ENCODE peak calls at places on chromosome 1, in seven cellular contexts. Q is GM23338, W is prostate gland, R is HepG2, J is upper lobe of left lung, K is SK-N-SH, O is endothelial cell of umbilical vein. M is an unnamed sample.

GRCh38 chr1:222665964-222666363 is 46.3 kb downstream of the AIDA start:
- DNase-seq in Q (no peak), W (no peak), R (no peak), J (no peak), K (no peak), O (no peak), M (no peak)

GRCh38 chr1:205274041-205274691 is 46.4 kb downstream of the TMCC2 start:
- DNase-seq in Q (peak; percentile 79), W (no peak), R (peak; percentile 46), J (no peak), K (no peak), O (no peak), M (no peak)

GRCh38 chr1:216826206-216826605 is 103.0 kb upstream of the ESRRG start:
- DNase-seq in Q (no peak), W (no peak), R (no peak), J (no peak), K (no peak), O (no peak), M (no peak)

GRCh38 chr1:71097428-71097827 is 16.6 kb upstream of the ZRANB2 start:
- DNase-seq in Q (no peak), W (no peak), R (no peak), J (no peak), K (no peak), O (no peak), M (no peak)

GRCh38 chr1:31839662-31840343 is 24.0 kb upstream of the SPOCD1 start:
- DNase-seq in Q (no peak), W (no peak), R (no peak), J (no peak), K (no peak), O (no peak), M (no peak)

GRCh38 chr1:8649875-8650274 is 167.6 kb downstream of the RERE start:
- DNase-seq in Q (no peak), W (no peak), R (no peak), J (no peak), K (no peak), O (no peak), M (no peak)

GRCh38 chr1:27539901-27540861 is 50.2 kb upstream of the WASF2 start:
- DNase-seq in Q (no peak), W (no peak), R (no peak), J (no peak), K (no peak), O (peak; percentile 15), M (peak; percentile 76)

GRCh38 chr1:18950415-18951026 is 6.0 kb downstream of the IFFO2 start:
- DNase-seq in Q (no peak), W (peak; percentile 55), R (no peak), J (peak; percentile 74), K (no peak), O (no peak), M (peak; percentile 82)

GRCh38 chr1:232369451-232369850 is 260.5 kb downstream of the SIPA1L2 start:
- DNase-seq in Q (no peak), W (no peak), R (no peak), J (no peak), K (no peak), O (no peak), M (no peak)

GRCh38 chr1:100469578-100469977 is 68.4 kb upstream of the GPR88 start:
- DNase-seq in Q (no peak), W (no peak), R (no peak), J (no peak), K (no peak), O (no peak), M (no peak)

GRCh38 chr1:207666342-207666741 is 21.4 kb downstream of the CR1L start:
- DNase-seq in Q (no peak), W (no peak), R (no peak), J (no peak), K (no peak), O (no peak), M (no peak)

GRCh38 chr1:119372493-119373086 is 4.0 kb downstream of the HAO2 start:
- DNase-seq in Q (peak; percentile 90), W (peak; percentile 75), R (peak; percentile 70), J (no peak), K (no peak), O (no peak), M (no peak)

GRCh38 chr1:156623946-156624813 is 5.0 kb downstream of the HAPLN2 start:
- DNase-seq in Q (peak; percentile 90), W (no peak), R (no peak), J (peak; percentile 87), K (peak; percentile 87), O (peak; percentile 34), M (peak; percentile 79)

GRCh38 chr1:156625436-156626078 is 6.3 kb downstream of the HAPLN2 start:
- DNase-seq in Q (peak; percentile 73), W (no peak), R (no peak), J (peak; percentile 94), K (peak; percentile 79), O (peak; percentile 47), M (peak; percentile 73)

GRCh38 chr1:156627313-156627880 is 8.2 kb downstream of the HAPLN2 start:
- DNase-seq in Q (peak; percentile 75), W (no peak), R (peak; percentile 58), J (no peak), K (peak; percentile 60), O (peak; percentile 57), M (no peak)

GRCh38 chr1:156624814-156625435 is 5.7 kb downstream of the HAPLN2 start:
- DNase-seq in Q (peak; percentile 56), W (no peak), R (no peak), J (peak; percentile 80), K (no peak), O (no peak), M (no peak)

DNA sequence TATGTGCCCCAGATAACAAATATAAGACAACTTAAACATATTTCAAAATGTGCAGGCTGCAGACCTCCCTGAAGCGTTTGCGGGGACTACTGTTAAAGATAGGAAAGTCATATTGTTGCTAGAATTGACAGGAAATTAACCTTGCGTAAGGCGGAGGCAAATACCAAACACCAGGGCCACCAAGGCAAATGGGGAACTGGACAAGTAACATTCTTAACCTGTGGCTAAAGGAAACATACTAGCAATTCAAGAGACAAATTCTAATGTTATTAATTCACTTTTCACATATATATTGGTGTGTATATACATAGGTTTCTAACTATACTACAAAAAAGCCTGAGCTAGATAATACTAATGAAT is 6.8 kb downstream of the HAPLN2 start:
- DNase-seq in Q (no peak), W (no peak), R (no peak), J (no peak), K (no peak), O (no peak), M (no peak)
- TF ChIP-seq CTCF in Q (no peak), W (no peak), R (no peak), J (no peak), K (no peak), O (no peak), M (peak; percentile 17)

GRCh38 chr1:160322831-160323230 is 20.2 kb downstream of the COPA start:
- DNase-seq in Q (no peak), W (no peak), R (no peak), J (no peak), K (no peak), O (no peak), M (no peak)
- TF ChIP-seq POLR2AphosphoS5 in Q (no peak), W (no peak), R (no peak), J (no peak), K (no peak), O (no peak), M (no peak)

GRCh38 chr1:193404236-193404635 is 217.8 kb upstream of the B3GALT2 start:
- DNase-seq in Q (no peak), W (no peak), R (no peak), J (no peak), K (no peak), O (no peak), M (no peak)

GRCh38 chr1:193402977-193403376 is 216.6 kb upstream of the B3GALT2 start:
- DNase-seq in Q (no peak), W (no peak), R (no peak), J (no peak), K (no peak), O (no peak), M (no peak)

GRCh38 chr1:193408782-193409293 is 222.4 kb upstream of the B3GALT2 start:
- DNase-seq in Q (peak; percentile 24), W (peak; percentile 28), R (no peak), J (no peak), K (no peak), O (peak; percentile 83), M (peak; percentile 81)

GRCh38 chr1:193402032-193402431 is 215.6 kb upstream of the B3GALT2 start:
- DNase-seq in Q (no peak), W (no peak), R (no peak), J (no peak), K (no peak), O (no peak), M (no peak)

DNA sequence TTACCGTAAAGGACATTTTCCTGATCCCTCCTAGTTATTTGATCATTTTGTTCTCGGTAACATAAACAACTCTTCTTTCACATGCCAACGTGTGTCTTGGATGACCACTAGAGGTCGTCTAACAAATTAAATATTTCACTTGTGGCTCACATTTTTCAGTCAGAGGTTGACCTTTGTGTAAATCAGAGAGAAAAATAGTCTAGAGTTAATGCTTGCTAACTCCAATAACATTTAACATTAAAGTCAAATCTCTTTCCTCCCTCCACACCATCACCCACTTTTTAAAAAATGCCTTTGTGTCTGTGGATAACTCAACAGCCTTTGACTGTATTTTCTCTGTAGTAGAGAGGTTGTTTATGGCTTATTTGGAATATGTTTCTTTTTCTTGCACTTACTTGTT is 220.5 kb upstream of the B3GALT2 start:
- DNase-seq in Q (peak; percentile 76), W (no peak), R (peak; percentile 28), J (no peak), K (peak; percentile 36), O (peak; percentile 64), M (no peak)
- TF ChIP-seq CTCF in Q (peak; percentile 68), W (peak; percentile 72), R (peak; percentile 67), J (peak; percentile 49), K (peak; percentile 85), O (peak; percentile 45), M (peak; percentile 54)

DNA sequence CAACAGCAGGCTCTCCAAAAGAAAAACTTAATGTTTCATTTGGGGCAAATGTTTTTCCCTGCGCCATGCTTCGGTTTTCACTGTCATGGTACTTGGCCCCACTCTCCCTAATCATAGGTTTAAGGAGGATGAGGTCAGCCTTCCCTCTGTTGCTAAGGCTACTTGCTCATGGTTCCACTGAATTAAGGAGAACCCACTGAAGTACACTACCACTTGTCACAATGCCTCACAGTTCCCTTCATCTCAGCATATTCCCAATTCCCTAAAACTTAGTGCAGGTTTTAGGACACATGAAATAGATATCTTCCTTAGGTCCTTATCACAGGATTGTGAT is 4.4 kb downstream of the COLGALT2 start:
- DNase-seq in Q (no peak), W (no peak), R (no peak), J (no peak), K (no peak), O (no peak), M (no peak)
- TF ChIP-seq POLR2AphosphoS5 in Q (no peak), W (no peak), R (no peak), J (no peak), K (no peak), O (no peak), M (no peak)

GRCh38 chr1:188463919-188464318 is 1635.2 kb downstream of the PLA2G4A start:
- DNase-seq in Q (peak; percentile 5), W (no peak), R (no peak), J (no peak), K (no peak), O (no peak), M (no peak)
- TF ChIP-seq CTCF in Q (no peak), W (no peak), R (no peak), J (no peak), K (peak; percentile 43), O (no peak), M (no peak)

DNA sequence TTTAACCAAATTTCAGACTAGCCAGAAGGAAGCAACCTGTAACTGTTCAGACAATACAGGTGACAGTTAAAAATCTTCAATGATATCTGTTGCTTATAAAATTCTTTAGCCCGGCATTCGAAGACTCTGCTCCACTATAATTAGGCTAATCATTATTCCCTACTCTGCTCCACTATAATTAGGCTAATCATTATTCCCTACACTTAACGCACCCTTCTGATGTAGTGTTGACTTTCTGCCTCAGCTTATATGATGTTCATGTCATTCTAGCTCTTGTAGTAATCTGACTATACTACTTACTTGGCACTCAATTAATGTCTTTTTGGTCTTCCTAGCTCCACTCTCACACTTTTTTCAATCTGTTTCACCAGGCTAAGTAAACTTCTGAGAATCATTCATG is 13.3 kb downstream of the TESK2 start:
- DNase-seq in Q (no peak), W (no peak), R (no peak), J (no peak), K (no peak), O (no peak), M (no peak)
- TF ChIP-seq POLR2AphosphoS5 in Q (no peak), W (no peak), R (no peak), J (no peak), K (no peak), O (no peak), M (no peak)